ENCODE peak calls at places on chromosome 10, in six cellular contexts. One of them, this sample, is unnamed. For H3K4me1, the result is how much of the 10 kb centered on the place peaks cover.

GRCh38 chr10:83458611-83459010 is 680.7 kb upstream of the GHITM start:
- DNase-seq in OCI-LY7: no peak
- DNase-seq in hepatocyte: no peak
- DNase-seq in lower lobe of right lung: no peak
- DNase-seq in IMR-90: no peak
- DNase-seq in prostate gland: no peak
- DNase-seq in this sample: peak

GRCh38 chr10:1121311-1121970 is 65.3 kb downstream of the WDR37 start:
- DNase-seq in OCI-LY7: no peak
- DNase-seq in hepatocyte: no peak
- DNase-seq in lower lobe of right lung: no peak
- DNase-seq in IMR-90: no peak
- DNase-seq in prostate gland: no peak
- DNase-seq in this sample: no peak

GRCh38 chr10:132196178-132197113 is 9.7 kb downstream of the DPYSL4 start:
- DNase-seq in OCI-LY7: no peak
- DNase-seq in hepatocyte: no peak
- DNase-seq in lower lobe of right lung: peak
- DNase-seq in IMR-90: no peak
- DNase-seq in prostate gland: no peak
- DNase-seq in this sample: no peak

GRCh38 chr10:131869344-131869743 is 31.5 kb upstream of the PPP2R2D start:
- DNase-seq in OCI-LY7: no peak
- DNase-seq in hepatocyte: no peak
- DNase-seq in lower lobe of right lung: no peak
- DNase-seq in IMR-90: no peak
- DNase-seq in prostate gland: no peak
- DNase-seq in this sample: no peak

GRCh38 chr10:79221110-79222051 is 125.9 kb upstream of the PPIF start:
- DNase-seq in OCI-LY7: no peak
- DNase-seq in hepatocyte: peak
- DNase-seq in lower lobe of right lung: peak
- DNase-seq in IMR-90: peak
- DNase-seq in prostate gland: peak
- DNase-seq in this sample: peak

GRCh38 chr10:11578802-11579255 is 32.6 kb downstream of the USP6NL start:
- DNase-seq in OCI-LY7: no peak
- DNase-seq in hepatocyte: no peak
- DNase-seq in lower lobe of right lung: no peak
- DNase-seq in IMR-90: no peak
- DNase-seq in prostate gland: no peak
- DNase-seq in this sample: no peak

GRCh38 chr10:46304671-46305429 is 18.1 kb downstream of the ANTXRL start:
- DNase-seq in OCI-LY7: no peak
- DNase-seq in hepatocyte: no peak
- DNase-seq in lower lobe of right lung: no peak
- DNase-seq in IMR-90: no peak
- DNase-seq in prostate gland: no peak
- DNase-seq in this sample: no peak

GRCh38 chr10:7383442-7383841 is 27.4 kb downstream of the SFMBT2 start:
- DNase-seq in OCI-LY7: no peak
- DNase-seq in hepatocyte: no peak
- DNase-seq in lower lobe of right lung: no peak
- DNase-seq in IMR-90: no peak
- DNase-seq in prostate gland: no peak
- DNase-seq in this sample: no peak

GRCh38 chr10:102457591-102458150 is 6.3 kb upstream of the C10orf95 start:
- DNase-seq in OCI-LY7: no peak
- DNase-seq in hepatocyte: no peak
- DNase-seq in lower lobe of right lung: no peak
- DNase-seq in IMR-90: no peak
- DNase-seq in prostate gland: no peak
- DNase-seq in this sample: no peak

GRCh38 chr10:46547331-46547880 is 9.1 kb downstream of the GPRIN2 start:
- DNase-seq in OCI-LY7: no peak
- DNase-seq in hepatocyte: no peak
- DNase-seq in lower lobe of right lung: peak
- DNase-seq in IMR-90: no peak
- DNase-seq in prostate gland: peak
- DNase-seq in this sample: no peak

GRCh38 chr10:61905446-61905725 is 3.9 kb downstream of the ARID5B start:
- DNase-seq in OCI-LY7: no peak
- DNase-seq in hepatocyte: no peak
- DNase-seq in lower lobe of right lung: no peak
- DNase-seq in IMR-90: no peak
- DNase-seq in prostate gland: no peak
- DNase-seq in this sample: no peak

GRCh38 chr10:61903991-61904350 is 2.5 kb downstream of the ARID5B start:
- DNase-seq in OCI-LY7: no peak
- DNase-seq in hepatocyte: no peak
- DNase-seq in lower lobe of right lung: no peak
- DNase-seq in IMR-90: peak
- DNase-seq in prostate gland: no peak
- DNase-seq in this sample: no peak

GRCh38 chr10:61905837-61906236 is 4.3 kb downstream of the ARID5B start:
- DNase-seq in OCI-LY7: no peak
- DNase-seq in hepatocyte: no peak
- DNase-seq in lower lobe of right lung: no peak
- DNase-seq in IMR-90: no peak
- DNase-seq in prostate gland: no peak
- DNase-seq in this sample: no peak

GRCh38 chr10:61903184-61903990 is 1.9 kb downstream of the ARID5B start:
- DNase-seq in OCI-LY7: peak
- DNase-seq in hepatocyte: peak
- DNase-seq in lower lobe of right lung: peak
- DNase-seq in IMR-90: peak
- DNase-seq in prostate gland: peak
- DNase-seq in this sample: peak

DNA sequence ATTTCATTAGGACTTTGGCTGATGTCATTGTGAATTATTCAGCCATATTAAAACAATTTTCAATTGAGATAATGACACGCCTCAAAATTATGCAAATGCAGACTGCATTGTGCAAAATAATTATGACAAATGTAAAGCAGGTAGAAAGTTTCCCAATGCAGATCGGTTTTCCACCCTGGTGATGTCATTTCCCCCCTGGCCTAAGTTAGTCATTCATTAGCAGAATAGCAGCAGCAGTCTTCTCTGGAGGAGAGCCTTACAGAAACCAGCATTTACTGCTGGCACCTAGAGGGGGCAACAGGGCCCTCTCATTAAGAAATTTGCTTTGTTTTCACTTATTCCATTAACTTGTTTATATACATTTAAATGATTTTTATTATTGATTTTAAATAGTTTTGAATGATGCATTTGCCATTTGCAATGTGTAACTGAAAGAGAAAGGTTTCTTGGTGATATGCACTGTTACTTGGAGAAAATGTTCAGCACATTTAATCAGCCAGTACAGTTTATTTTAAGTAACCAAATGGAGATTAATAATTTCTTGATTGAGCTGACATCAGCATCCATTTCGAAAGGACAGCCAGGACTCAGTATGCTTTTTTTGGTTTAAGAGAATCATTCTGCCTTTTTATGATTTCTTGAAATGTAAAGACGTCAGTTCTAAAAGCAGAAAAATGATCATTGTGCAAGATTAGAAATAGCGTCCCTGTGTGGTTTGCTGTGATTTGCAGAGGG is 3.4 kb downstream of the ARID5B start:
- DNase-seq in OCI-LY7: peak
- DNase-seq in hepatocyte: peak
- DNase-seq in lower lobe of right lung: no peak
- DNase-seq in IMR-90: peak
- DNase-seq in prostate gland: no peak
- DNase-seq in this sample: no peak
- H3K4me3 ChIP-seq in OCI-LY7: peak
- H3K4me3 ChIP-seq in hepatocyte: peak
- H3K4me3 ChIP-seq in lower lobe of right lung: peak
- H3K4me3 ChIP-seq in IMR-90: peak
- H3K4me3 ChIP-seq in prostate gland: peak
- H3K4me3 ChIP-seq in this sample: peak

DNA sequence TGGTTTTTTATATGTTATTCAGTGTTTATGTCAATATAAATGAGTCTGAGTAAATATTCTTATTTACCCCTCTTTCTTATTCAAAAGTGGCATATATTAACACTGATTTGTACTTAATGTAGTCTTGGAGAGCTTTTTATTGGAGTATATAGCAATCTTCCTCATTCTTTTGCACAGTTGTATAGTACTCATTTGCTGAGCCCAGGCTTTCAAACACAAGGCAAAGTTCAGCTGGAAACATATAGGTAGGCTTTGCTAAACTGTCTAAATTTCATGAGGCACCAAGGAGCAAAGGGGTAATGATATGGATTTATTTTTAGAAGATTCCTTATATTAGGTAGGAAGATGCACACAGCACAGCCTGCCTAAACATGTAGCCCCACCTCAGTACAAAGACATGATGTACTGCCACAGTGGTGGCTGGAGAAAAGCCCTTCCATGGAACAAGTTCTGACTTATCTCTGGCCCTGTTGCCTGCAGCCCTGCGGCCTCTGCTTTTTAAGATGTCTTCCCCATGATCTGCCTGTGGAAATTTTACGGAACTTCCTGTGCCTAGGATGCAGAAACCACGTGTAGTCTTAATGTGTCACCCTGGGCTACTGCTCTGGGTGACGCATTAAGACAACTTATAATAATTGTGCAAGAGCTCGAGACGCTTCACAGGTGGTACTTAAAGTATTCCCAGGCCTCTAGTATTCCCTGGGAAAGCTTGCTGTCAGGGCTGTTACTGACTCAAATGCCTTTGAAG is 9.6 kb upstream of the PDCD4 start:
- DNase-seq in OCI-LY7: no peak
- DNase-seq in hepatocyte: no peak
- DNase-seq in lower lobe of right lung: no peak
- DNase-seq in IMR-90: no peak
- DNase-seq in prostate gland: peak
- DNase-seq in this sample: no peak
- H3K4me1 ChIP-seq in OCI-LY7: half or more
- H3K4me1 ChIP-seq in hepatocyte: half or more
- H3K4me1 ChIP-seq in lower lobe of right lung: half or more
- H3K4me1 ChIP-seq in IMR-90: under half
- H3K4me1 ChIP-seq in prostate gland: under half
- H3K4me1 ChIP-seq in this sample: under half

DNA sequence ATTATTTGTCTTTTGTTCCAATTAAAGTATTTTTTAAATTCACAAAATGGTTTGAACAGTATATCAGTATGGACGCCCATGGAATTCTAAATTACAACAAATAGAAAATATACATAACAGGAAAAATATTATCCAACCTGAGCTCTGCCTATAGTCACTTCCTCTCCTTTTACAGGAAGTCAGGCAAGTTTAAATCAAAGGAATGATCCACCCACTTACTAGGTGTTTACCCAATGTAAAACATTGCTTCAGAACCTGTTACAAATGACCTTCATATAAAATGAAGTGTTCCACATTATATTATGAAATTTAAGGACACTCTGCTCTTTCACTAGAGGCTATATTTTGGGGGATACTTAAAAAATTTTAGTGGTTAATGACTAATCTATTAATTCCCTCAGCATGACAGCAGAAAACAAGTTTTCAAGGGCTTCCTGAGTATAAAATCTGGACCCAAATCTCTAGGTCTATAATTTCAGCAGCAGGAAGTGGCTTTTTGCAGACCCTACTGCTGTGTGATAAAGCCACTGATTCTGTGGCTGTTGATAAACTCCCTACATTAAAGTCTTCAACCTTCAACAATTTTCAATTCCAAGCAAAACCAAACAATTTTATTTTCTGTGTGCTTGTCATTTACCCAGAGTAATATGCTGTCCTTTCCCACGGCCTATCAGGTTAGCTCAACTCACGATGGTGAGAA is 722.6 kb downstream of the GATA3 start:
- DNase-seq in OCI-LY7: no peak
- DNase-seq in hepatocyte: no peak
- DNase-seq in lower lobe of right lung: no peak
- DNase-seq in IMR-90: no peak
- DNase-seq in prostate gland: no peak
- DNase-seq in this sample: no peak
- H3K27ac ChIP-seq in OCI-LY7: no peak
- H3K27ac ChIP-seq in hepatocyte: no peak
- H3K27ac ChIP-seq in lower lobe of right lung: no peak
- H3K27ac ChIP-seq in IMR-90: no peak
- H3K27ac ChIP-seq in prostate gland: no peak
- H3K27ac ChIP-seq in this sample: no peak

GRCh38 chr10:116292493-116292892 is 19.5 kb upstream of the GFRA1 start:
- DNase-seq in OCI-LY7: no peak
- DNase-seq in hepatocyte: no peak
- DNase-seq in lower lobe of right lung: no peak
- DNase-seq in IMR-90: no peak
- DNase-seq in prostate gland: no peak
- DNase-seq in this sample: no peak
- H3K4me3 ChIP-seq in OCI-LY7: no peak
- H3K4me3 ChIP-seq in hepatocyte: no peak
- H3K4me3 ChIP-seq in lower lobe of right lung: no peak
- H3K4me3 ChIP-seq in IMR-90: no peak
- H3K4me3 ChIP-seq in prostate gland: no peak
- H3K4me3 ChIP-seq in this sample: no peak

GRCh38 chr10:13092446-13093102 is 7.4 kb upstream of the OPTN start:
- DNase-seq in OCI-LY7: no peak
- DNase-seq in hepatocyte: no peak
- DNase-seq in lower lobe of right lung: no peak
- DNase-seq in IMR-90: no peak
- DNase-seq in prostate gland: no peak
- DNase-seq in this sample: no peak

GRCh38 chr10:13091816-13092215 is 8.1 kb upstream of the OPTN start:
- DNase-seq in OCI-LY7: no peak
- DNase-seq in hepatocyte: no peak
- DNase-seq in lower lobe of right lung: no peak
- DNase-seq in IMR-90: no peak
- DNase-seq in prostate gland: no peak
- DNase-seq in this sample: no peak

GRCh38 chr10:13089345-13089744 is 10.6 kb upstream of the OPTN start:
- DNase-seq in OCI-LY7: no peak
- DNase-seq in hepatocyte: no peak
- DNase-seq in lower lobe of right lung: no peak
- DNase-seq in IMR-90: no peak
- DNase-seq in prostate gland: no peak
- DNase-seq in this sample: no peak

GRCh38 chr10:13087986-13088618 is 11.9 kb upstream of the OPTN start:
- DNase-seq in OCI-LY7: no peak
- DNase-seq in hepatocyte: no peak
- DNase-seq in lower lobe of right lung: no peak
- DNase-seq in IMR-90: peak
- DNase-seq in prostate gland: no peak
- DNase-seq in this sample: no peak

DNA sequence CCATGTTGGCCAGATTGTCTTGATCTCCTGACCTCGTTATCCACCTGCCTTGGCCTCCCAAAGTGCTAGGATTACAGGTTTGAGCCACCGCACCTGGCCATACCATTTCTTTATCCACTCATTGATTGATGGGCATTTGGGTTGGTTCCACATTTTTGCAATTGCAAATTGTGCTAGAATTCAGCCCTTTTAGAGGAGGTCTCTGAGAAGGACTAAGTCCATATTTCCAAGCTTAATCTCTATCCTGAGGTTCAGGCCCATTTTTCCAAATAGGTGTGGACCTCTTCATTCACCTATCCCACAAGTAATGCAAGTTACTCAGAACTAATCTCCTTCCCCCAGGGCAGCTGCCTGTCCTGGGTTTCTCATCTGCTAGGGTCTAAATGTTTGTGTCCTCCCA is 9.7 kb upstream of the OPTN start:
- DNase-seq in OCI-LY7: no peak
- DNase-seq in hepatocyte: no peak
- DNase-seq in lower lobe of right lung: no peak
- DNase-seq in IMR-90: no peak
- DNase-seq in prostate gland: no peak
- DNase-seq in this sample: no peak
- H3K4me1 ChIP-seq in OCI-LY7: under half
- H3K4me1 ChIP-seq in hepatocyte: under half
- H3K4me1 ChIP-seq in lower lobe of right lung: under half
- H3K4me1 ChIP-seq in IMR-90: under half
- H3K4me1 ChIP-seq in prostate gland: under half
- H3K4me1 ChIP-seq in this sample: under half

This sample was measured in right cardiac atrium.